ENCODE peak calls at places on chromosomes 12 and 14, in eight cellular contexts. C is aorta, Q is right cardiac atrium, X is AG10803, T is small intestine, J is cardiac fibroblast, F is OCI-LY7, L is GM12865. M is an unnamed sample.

GRCh38 chr14:54487771-54488170 is 1.0 kb downstream of the GMFB start:
- DNase-seq in Q (no peak), C (no peak), X (peak), L (no peak), T (peak), J (peak), F (no peak), M (no peak)

GRCh38 chr14:103340480-103341212 is 6.6 kb downstream of the EIF5 start:
- DNase-seq in C (no peak), X (no peak), Q (no peak), T (no peak), L (no peak), F (no peak), J (no peak), M (no peak)

GRCh38 chr12:77064891-77065360 is 443 bp downstream of the E2F7 start:
- DNase-seq in X (no peak), C (no peak), T (no peak), F (peak), Q (no peak), L (no peak), J (no peak), M (no peak)

GRCh38 chr14:92040431-92041040 is 677 bp upstream of the TRIP11 start:
- DNase-seq in T (peak), L (peak), F (peak), X (peak), C (no peak), Q (no peak), J (peak), M (no peak)

GRCh38 chr12:58105225-58106119 is 164.1 kb downstream of the ATP23 start:
- DNase-seq in J (peak), Q (no peak), T (no peak), C (no peak), X (peak), F (no peak), L (no peak), M (no peak)

GRCh38 chr12:52658196-52658595 is 6.2 kb upstream of the KRT2 start:
- DNase-seq in X (no peak), C (no peak), T (no peak), L (no peak), Q (no peak), F (no peak), J (no peak), M (no peak)

GRCh38 chr12:129036135-129036534 is 182.9 kb downstream of the GLT1D1 start:
- DNase-seq in L (peak), F (no peak), C (no peak), T (no peak), J (no peak), X (no peak), Q (no peak), M (no peak)

GRCh38 chr12:89370411-89370810 is 18.1 kb upstream of the DUSP6 start:
- DNase-seq in C (no peak), T (no peak), Q (no peak), F (no peak), L (no peak), J (peak), X (no peak), M (no peak)

GRCh38 chr12:64273527-64274403 is 51.7 kb upstream of the KICS2 start:
- DNase-seq in C (no peak), Q (no peak), T (no peak), J (peak), X (no peak), L (peak), F (no peak), M (no peak)

GRCh38 chr12:54389536-54390175 is 5.1 kb upstream of the ZNF385A start:
- DNase-seq in F (no peak), X (no peak), Q (no peak), J (no peak), T (no peak), L (no peak), C (no peak), M (no peak)

GRCh38 chr14:23704890-23705289 is 68.7 kb downstream of the DHRS2 start:
- DNase-seq in L (no peak), F (peak), T (no peak), Q (no peak), X (no peak), C (no peak), J (no peak), M (no peak)

GRCh38 chr12:18750087-18750486 is 12.2 kb downstream of the CAPZA3 start:
- DNase-seq in F (no peak), J (peak), L (no peak), C (no peak), T (no peak), Q (no peak), X (peak), M (no peak)

GRCh38 chr14:56025191-56025590 is 93.0 kb upstream of the PELI2 start:
- DNase-seq in T (no peak), F (no peak), X (no peak), Q (no peak), L (no peak), J (no peak), C (no peak), M (no peak)

GRCh38 chr12:29692237-29692636 is 91.5 kb downstream of the TMTC1 start:
- DNase-seq in C (no peak), X (no peak), F (no peak), L (peak), T (no peak), Q (no peak), J (no peak), M (no peak)

GRCh38 chr12:50517456-50518048 is 12.8 kb downstream of the DIP2B start:
- DNase-seq in T (no peak), L (peak), C (no peak), J (peak), F (peak), X (peak), Q (no peak), M (no peak)

GRCh38 chr12:123900898-123901376 is 71.7 kb downstream of the CCDC92 start:
- DNase-seq in Q (no peak), T (no peak), C (peak), F (no peak), L (no peak), X (no peak), J (no peak), M (no peak)

GRCh38 chr14:34324363-34324795 is 137.7 kb downstream of the SPTSSA start:
- DNase-seq in J (peak), X (peak), C (no peak), F (peak), T (peak), L (peak), Q (no peak), M (no peak)

GRCh38 chr14:104178279-104178678 is 39.9 kb downstream of the KIF26A start:
- DNase-seq in T (no peak), C (no peak), J (peak), L (no peak), F (no peak), X (no peak), Q (peak), M (no peak)

GRCh38 chr14:88848571-88848970 is 24.1 kb downstream of the TTC8 start:
- DNase-seq in L (no peak), Q (no peak), F (no peak), T (no peak), X (no peak), J (no peak), C (no peak), M (no peak)

GRCh38 chr14:52949711-52950409 is 990 bp downstream of the FERMT2 start:
- DNase-seq in L (no peak), C (no peak), Q (no peak), X (peak), F (no peak), T (no peak), J (peak), M (peak)

GRCh38 chr14:53630336-53630735 is 326.3 kb downstream of the BMP4 start:
- DNase-seq in J (peak), Q (no peak), L (no peak), C (no peak), T (peak), X (no peak), F (no peak), M (no peak)

GRCh38 chr14:20477211-20477876 is 8.1 kb downstream of the PNP start:
- DNase-seq in J (peak), T (no peak), F (peak), L (no peak), X (no peak), C (no peak), Q (no peak), M (no peak)

GRCh38 chr12:106417926-106418910 is 60.7 kb downstream of the POLR3B start:
- DNase-seq in T (no peak), F (no peak), J (peak), C (no peak), X (peak), L (no peak), Q (peak), M (no peak)

GRCh38 chr12:4648099-4648498 is 752 bp downstream of the AKAP3 start:
- DNase-seq in X (peak), L (peak), J (peak), C (no peak), T (peak), F (peak), Q (no peak), M (no peak)

GRCh38 chr12:94225924-94226630 is 77.7 kb downstream of the PLXNC1 start:
- DNase-seq in X (no peak), C (no peak), Q (no peak), L (no peak), T (no peak), F (no peak), J (no peak), M (no peak)

GRCh38 chr12:52358575-52359350 is 8.5 kb downstream of the KRT85 start:
- DNase-seq in L (peak), X (no peak), T (no peak), C (peak), F (peak), J (no peak), Q (no peak), M (no peak)

GRCh38 chr12:130655881-130656280 is 60.2 kb downstream of the RIMBP2 start:
- DNase-seq in F (no peak), J (no peak), L (no peak), Q (no peak), T (no peak), X (no peak), C (no peak), M (no peak)

GRCh38 chr12:68794653-68795253 is 13.2 kb upstream of the MDM2 start:
- DNase-seq in X (peak), C (no peak), F (no peak), J (no peak), Q (no peak), L (no peak), T (no peak), M (peak)

DNA sequence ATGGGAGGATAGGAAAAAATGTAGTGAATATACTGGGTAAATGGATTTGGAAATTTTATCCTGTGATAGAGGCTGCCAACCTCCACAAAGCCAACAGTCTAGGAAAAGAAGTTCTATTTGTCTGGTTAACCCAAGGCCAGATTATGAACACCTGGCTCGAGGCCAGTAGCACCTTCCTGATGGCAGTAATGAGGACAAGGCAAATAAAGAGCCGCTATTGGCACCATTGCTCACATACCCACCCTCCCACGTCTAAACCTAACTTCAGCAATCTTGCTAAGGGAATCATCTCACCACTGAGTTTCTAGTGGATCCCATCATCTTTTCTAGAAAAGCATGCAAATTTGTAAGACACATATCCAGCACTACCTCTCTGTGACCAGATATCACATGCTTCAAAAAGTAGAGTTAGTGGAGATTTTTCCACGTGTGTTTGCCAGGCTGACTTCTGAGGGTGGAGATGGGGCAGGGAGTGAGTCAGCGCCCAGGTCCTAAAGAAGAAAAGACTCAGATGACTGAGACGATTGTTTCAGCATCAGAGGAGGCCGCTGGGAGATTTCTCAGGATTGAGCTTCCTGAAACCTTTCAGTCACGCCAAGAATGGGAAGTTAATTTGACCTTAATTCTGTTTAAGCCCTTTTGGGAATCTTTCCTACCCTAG is 362.9 kb downstream of the EMP1 start:
- DNase-seq in T (peak), C (no peak), X (no peak), F (no peak), Q (no peak), L (no peak), J (no peak), M (no peak)
- H3K4me3 ChIP-seq in T (no peak), C (no peak), X (no peak), F (no peak), Q (no peak), L (no peak), J (no peak), M (no peak)

GRCh38 chr14:61476737-61477410 is 155.5 kb downstream of the PRKCH start:
- DNase-seq in Q (peak), X (peak), C (no peak), L (peak), J (peak), T (peak), F (peak), M (no peak)
- H3K4me3 ChIP-seq in Q (no peak), X (no peak), C (no peak), L (peak), J (no peak), T (no peak), F (peak), M (no peak)

GRCh38 chr12:100794441-100795192 is at the start of gene ANO4:
- DNase-seq in F (no peak), T (no peak), C (no peak), J (peak), Q (no peak), L (no peak), X (peak), M (no peak)

GRCh38 chr12:100796616-100797015 is 2.0 kb downstream of the ANO4 start:
- DNase-seq in F (no peak), T (no peak), X (no peak), C (no peak), L (no peak), Q (no peak), J (no peak), M (no peak)

GRCh38 chr12:100793182-100793581 is 1.4 kb upstream of the ANO4 start:
- DNase-seq in C (no peak), T (no peak), F (no peak), X (peak), L (no peak), J (peak), Q (no peak), M (no peak)

GRCh38 chr12:100797246-100797645 is 2.7 kb downstream of the ANO4 start:
- DNase-seq in C (no peak), F (no peak), T (no peak), Q (no peak), L (no peak), J (no peak), X (no peak), M (no peak)

GRCh38 chr12:100795193-100796179 is 910 bp downstream of the ANO4 start:
- DNase-seq in X (no peak), F (no peak), J (no peak), L (no peak), T (no peak), C (no peak), Q (no peak), M (no peak)
- H3K4me3 ChIP-seq in X (no peak), F (no peak), J (no peak), L (no peak), T (no peak), C (no peak), Q (no peak), M (no peak)

GRCh38 chr14:87852107-87852506 is 140.9 kb downstream of the GALC start:
- DNase-seq in F (no peak), X (no peak), L (no peak), C (no peak), J (no peak), T (no peak), Q (no peak), M (no peak)

GRCh38 chr14:87847216-87847615 is 145.8 kb downstream of the GALC start:
- DNase-seq in J (no peak), T (no peak), F (no peak), Q (no peak), X (no peak), C (no peak), L (no peak), M (no peak)
- H3K4me3 ChIP-seq in J (no peak), T (no peak), F (no peak), Q (no peak), X (no peak), C (no peak), L (no peak), M (no peak)

GRCh38 chr12:11891350-11892064 is 179.2 kb upstream of the BCL2L14 start:
- DNase-seq in C (no peak), F (peak), L (no peak), T (no peak), Q (peak), X (no peak), J (peak), M (no peak)
- H3K4me3 ChIP-seq in C (no peak), F (peak), L (no peak), T (no peak), Q (no peak), X (no peak), J (no peak), M (no peak)

GRCh38 chr14:49895480-49895879 is 2.6 kb downstream of the ARF6 start:
- DNase-seq in F (peak), L (no peak), X (no peak), Q (no peak), T (no peak), C (no peak), J (no peak), M (no peak)
- H3K4me3 ChIP-seq in F (peak), L (peak), X (peak), Q (peak), T (peak), C (no peak), J (peak), M (peak)

GRCh38 chr14:75917322-75918251 is 64.2 kb downstream of the TGFB3 start:
- DNase-seq in J (no peak), T (no peak), Q (no peak), L (peak), C (no peak), F (no peak), X (no peak), M (no peak)
- H3K4me3 ChIP-seq in J (no peak), T (no peak), Q (no peak), L (no peak), C (no peak), F (no peak), X (no peak), M (no peak)

GRCh38 chr12:3454780-3455179 is 36.2 kb upstream of the PRMT8 start:
- DNase-seq in T (no peak), L (no peak), F (no peak), Q (no peak), C (no peak), X (no peak), J (no peak), M (no peak)
- H3K4me3 ChIP-seq in T (no peak), L (no peak), F (no peak), Q (no peak), C (no peak), X (no peak), J (no peak), M (no peak)